ENCODE peak calls at places on chromosomes 1 and 21, in ten cellular contexts. One of them, this sample, is unnamed.
A peak's percentile ranks its signal among the peaks of the same experiment; 100 is the strongest.

GRCh38 chr1:233389867-233390266 is 62.3 kb downstream of the MAP3K21 start:
- DNase-seq in stromal cell of bone marrow: no peak
- DNase-seq in amniotic stem cell: no peak
- DNase-seq in posterior cingulate gyrus: no peak
- DNase-seq in RPMI8226: no peak
- DNase-seq in ACHN: no peak
- DNase-seq in esophagus squamous epithelium: no peak
- DNase-seq in brain microvascular endothelial cell: no peak
- DNase-seq in CD8-positive, alpha-beta memory T cell: no peak
- DNase-seq in HFF-Myc: no peak
- DNase-seq in this sample: no peak

GRCh38 chr1:150272379-150272840 is at the start of gene C1orf54:
- DNase-seq in CD8-positive, alpha-beta memory T cell: no peak
- DNase-seq in esophagus squamous epithelium: no peak
- DNase-seq in ACHN: peak; percentile 27
- DNase-seq in HFF-Myc: no peak
- DNase-seq in RPMI8226: no peak
- DNase-seq in brain microvascular endothelial cell: peak; percentile 64
- DNase-seq in posterior cingulate gyrus: peak; percentile 33
- DNase-seq in stromal cell of bone marrow: peak; percentile 81
- DNase-seq in amniotic stem cell: peak; percentile 43
- DNase-seq in this sample: no peak

GRCh38 chr1:113721010-113721409 is 38.3 kb downstream of the PHTF1 start:
- DNase-seq in HFF-Myc: no peak
- DNase-seq in esophagus squamous epithelium: no peak
- DNase-seq in brain microvascular endothelial cell: no peak
- DNase-seq in ACHN: no peak
- DNase-seq in CD8-positive, alpha-beta memory T cell: no peak
- DNase-seq in stromal cell of bone marrow: no peak
- DNase-seq in amniotic stem cell: no peak
- DNase-seq in RPMI8226: no peak
- DNase-seq in posterior cingulate gyrus: no peak
- DNase-seq in this sample: no peak

GRCh38 chr1:174898102-174898802 is 101.5 kb upstream of the CACYBP start:
- DNase-seq in esophagus squamous epithelium: no peak
- DNase-seq in RPMI8226: no peak
- DNase-seq in CD8-positive, alpha-beta memory T cell: no peak
- DNase-seq in posterior cingulate gyrus: no peak
- DNase-seq in stromal cell of bone marrow: no peak
- DNase-seq in HFF-Myc: no peak
- DNase-seq in ACHN: no peak
- DNase-seq in amniotic stem cell: no peak
- DNase-seq in brain microvascular endothelial cell: no peak
- DNase-seq in this sample: no peak

GRCh38 chr1:42949312-42950145 is 9.1 kb downstream of the SLC2A1 start:
- DNase-seq in ACHN: no peak
- DNase-seq in brain microvascular endothelial cell: no peak
- DNase-seq in esophagus squamous epithelium: no peak
- DNase-seq in RPMI8226: peak; percentile 77
- DNase-seq in posterior cingulate gyrus: no peak
- DNase-seq in stromal cell of bone marrow: no peak
- DNase-seq in amniotic stem cell: no peak
- DNase-seq in CD8-positive, alpha-beta memory T cell: no peak
- DNase-seq in HFF-Myc: no peak
- DNase-seq in this sample: no peak

GRCh38 chr1:147833231-147833840 is 69.3 kb upstream of the GJA8 start:
- DNase-seq in amniotic stem cell: no peak
- DNase-seq in ACHN: no peak
- DNase-seq in CD8-positive, alpha-beta memory T cell: no peak
- DNase-seq in brain microvascular endothelial cell: no peak
- DNase-seq in HFF-Myc: no peak
- DNase-seq in posterior cingulate gyrus: no peak
- DNase-seq in stromal cell of bone marrow: no peak
- DNase-seq in RPMI8226: no peak
- DNase-seq in esophagus squamous epithelium: no peak
- DNase-seq in this sample: no peak

GRCh38 chr1:161182214-161182613 is 4.9 kb upstream of the B4GALT3 start:
- DNase-seq in HFF-Myc: no peak
- DNase-seq in brain microvascular endothelial cell: no peak
- DNase-seq in stromal cell of bone marrow: no peak
- DNase-seq in esophagus squamous epithelium: no peak
- DNase-seq in ACHN: peak; percentile 36
- DNase-seq in amniotic stem cell: no peak
- DNase-seq in CD8-positive, alpha-beta memory T cell: no peak
- DNase-seq in RPMI8226: no peak
- DNase-seq in posterior cingulate gyrus: no peak
- DNase-seq in this sample: no peak

GRCh38 chr1:53625766-53626520 is 113.0 kb downstream of the GLIS1 start:
- DNase-seq in posterior cingulate gyrus: no peak
- DNase-seq in esophagus squamous epithelium: no peak
- DNase-seq in stromal cell of bone marrow: no peak
- DNase-seq in CD8-positive, alpha-beta memory T cell: no peak
- DNase-seq in brain microvascular endothelial cell: no peak
- DNase-seq in RPMI8226: no peak
- DNase-seq in ACHN: no peak
- DNase-seq in amniotic stem cell: no peak
- DNase-seq in HFF-Myc: no peak
- DNase-seq in this sample: peak; percentile 28

GRCh38 chr1:225880210-225880584 is 2.0 kb downstream of the TMEM63A start:
- DNase-seq in RPMI8226: peak; percentile 80
- DNase-seq in posterior cingulate gyrus: peak; percentile 75
- DNase-seq in HFF-Myc: no peak
- DNase-seq in esophagus squamous epithelium: no peak
- DNase-seq in stromal cell of bone marrow: no peak
- DNase-seq in brain microvascular endothelial cell: no peak
- DNase-seq in amniotic stem cell: no peak
- DNase-seq in ACHN: no peak
- DNase-seq in CD8-positive, alpha-beta memory T cell: no peak
- DNase-seq in this sample: no peak

GRCh38 chr1:14925336-14926136 is 228.0 kb upstream of the TMEM51 start:
- DNase-seq in HFF-Myc: no peak
- DNase-seq in brain microvascular endothelial cell: no peak
- DNase-seq in amniotic stem cell: no peak
- DNase-seq in posterior cingulate gyrus: no peak
- DNase-seq in CD8-positive, alpha-beta memory T cell: no peak
- DNase-seq in esophagus squamous epithelium: no peak
- DNase-seq in ACHN: no peak
- DNase-seq in RPMI8226: no peak
- DNase-seq in stromal cell of bone marrow: no peak
- DNase-seq in this sample: no peak

GRCh38 chr1:103106426-103107321 is 1.6 kb downstream of the COL11A1 start:
- DNase-seq in stromal cell of bone marrow: peak; percentile 28
- DNase-seq in CD8-positive, alpha-beta memory T cell: no peak
- DNase-seq in ACHN: peak; percentile 57
- DNase-seq in esophagus squamous epithelium: no peak
- DNase-seq in brain microvascular endothelial cell: peak; percentile 49
- DNase-seq in RPMI8226: peak; percentile 14
- DNase-seq in amniotic stem cell: peak; percentile 28
- DNase-seq in posterior cingulate gyrus: peak; percentile 13
- DNase-seq in HFF-Myc: no peak
- DNase-seq in this sample: peak; percentile 25

GRCh38 chr1:207495816-207496792 is at the start of gene CR1:
- DNase-seq in esophagus squamous epithelium: no peak
- DNase-seq in stromal cell of bone marrow: no peak
- DNase-seq in CD8-positive, alpha-beta memory T cell: no peak
- DNase-seq in HFF-Myc: no peak
- DNase-seq in ACHN: no peak
- DNase-seq in brain microvascular endothelial cell: no peak
- DNase-seq in amniotic stem cell: no peak
- DNase-seq in posterior cingulate gyrus: no peak
- DNase-seq in RPMI8226: peak; percentile 57
- DNase-seq in this sample: no peak

GRCh38 chr1:232568906-232569305 is 61.0 kb downstream of the SIPA1L2 start:
- DNase-seq in HFF-Myc: no peak
- DNase-seq in RPMI8226: no peak
- DNase-seq in ACHN: no peak
- DNase-seq in amniotic stem cell: no peak
- DNase-seq in esophagus squamous epithelium: no peak
- DNase-seq in stromal cell of bone marrow: no peak
- DNase-seq in brain microvascular endothelial cell: no peak
- DNase-seq in posterior cingulate gyrus: no peak
- DNase-seq in CD8-positive, alpha-beta memory T cell: no peak
- DNase-seq in this sample: no peak

GRCh38 chr21:25457411-25457810 is 149.9 kb downstream of the MRPL39 start:
- DNase-seq in ACHN: peak; percentile 68
- DNase-seq in amniotic stem cell: peak; percentile 48
- DNase-seq in RPMI8226: peak; percentile 73
- DNase-seq in HFF-Myc: peak; percentile 4
- DNase-seq in stromal cell of bone marrow: peak; percentile 64
- DNase-seq in esophagus squamous epithelium: no peak
- DNase-seq in brain microvascular endothelial cell: peak; percentile 39
- DNase-seq in posterior cingulate gyrus: no peak
- DNase-seq in CD8-positive, alpha-beta memory T cell: no peak
- DNase-seq in this sample: peak; percentile 47

GRCh38 chr1:21165076-21165475 is 11.6 kb downstream of the EIF4G3 start:
- DNase-seq in HFF-Myc: no peak
- DNase-seq in esophagus squamous epithelium: no peak
- DNase-seq in stromal cell of bone marrow: no peak
- DNase-seq in RPMI8226: no peak
- DNase-seq in CD8-positive, alpha-beta memory T cell: no peak
- DNase-seq in ACHN: no peak
- DNase-seq in brain microvascular endothelial cell: no peak
- DNase-seq in amniotic stem cell: no peak
- DNase-seq in posterior cingulate gyrus: no peak
- DNase-seq in this sample: no peak

GRCh38 chr1:159132271-159132881 is 39.0 kb upstream of the CADM3 start:
- DNase-seq in brain microvascular endothelial cell: peak; percentile 55
- DNase-seq in HFF-Myc: peak; percentile 20
- DNase-seq in amniotic stem cell: peak; percentile 33
- DNase-seq in RPMI8226: peak; percentile 78
- DNase-seq in CD8-positive, alpha-beta memory T cell: peak; percentile 52
- DNase-seq in posterior cingulate gyrus: peak; percentile 62
- DNase-seq in stromal cell of bone marrow: peak; percentile 46
- DNase-seq in ACHN: peak; percentile 66
- DNase-seq in esophagus squamous epithelium: peak; percentile 5
- DNase-seq in this sample: peak; percentile 41

GRCh38 chr1:101995984-101996731 is 568 bp downstream of the OLFM3 start:
- DNase-seq in amniotic stem cell: no peak
- DNase-seq in stromal cell of bone marrow: no peak
- DNase-seq in esophagus squamous epithelium: no peak
- DNase-seq in CD8-positive, alpha-beta memory T cell: no peak
- DNase-seq in RPMI8226: no peak
- DNase-seq in HFF-Myc: no peak
- DNase-seq in posterior cingulate gyrus: peak; percentile 15
- DNase-seq in ACHN: no peak
- DNase-seq in brain microvascular endothelial cell: no peak
- DNase-seq in this sample: no peak

GRCh38 chr21:42227909-42228708 is 9.2 kb downstream of the ABCG1 start:
- DNase-seq in ACHN: peak; percentile 68
- DNase-seq in amniotic stem cell: no peak
- DNase-seq in brain microvascular endothelial cell: peak; percentile 88
- DNase-seq in stromal cell of bone marrow: peak; percentile 74
- DNase-seq in RPMI8226: peak; percentile 97
- DNase-seq in HFF-Myc: peak; percentile 29
- DNase-seq in esophagus squamous epithelium: peak; percentile 77
- DNase-seq in CD8-positive, alpha-beta memory T cell: peak; percentile 93
- DNase-seq in posterior cingulate gyrus: peak; percentile 79
- DNase-seq in this sample: peak; percentile 95

GRCh38 chr1:157932082-157932481 is 61.4 kb upstream of the KIRREL1 start:
- DNase-seq in brain microvascular endothelial cell: no peak
- DNase-seq in HFF-Myc: peak; percentile 4
- DNase-seq in amniotic stem cell: no peak
- DNase-seq in CD8-positive, alpha-beta memory T cell: no peak
- DNase-seq in esophagus squamous epithelium: no peak
- DNase-seq in stromal cell of bone marrow: peak; percentile 6
- DNase-seq in posterior cingulate gyrus: no peak
- DNase-seq in RPMI8226: no peak
- DNase-seq in ACHN: peak; percentile 17
- DNase-seq in this sample: peak; percentile 35

GRCh38 chr1:94543003-94543402 is 1.4 kb upstream of the F3 start:
- DNase-seq in RPMI8226: no peak
- DNase-seq in HFF-Myc: no peak
- DNase-seq in brain microvascular endothelial cell: no peak
- DNase-seq in ACHN: no peak
- DNase-seq in posterior cingulate gyrus: no peak
- DNase-seq in stromal cell of bone marrow: peak; percentile 22
- DNase-seq in CD8-positive, alpha-beta memory T cell: no peak
- DNase-seq in amniotic stem cell: no peak
- DNase-seq in esophagus squamous epithelium: no peak
- DNase-seq in this sample: peak; percentile 47

GRCh38 chr1:32893198-32894018 is 7.1 kb downstream of the HPCA start:
- DNase-seq in HFF-Myc: no peak
- DNase-seq in amniotic stem cell: no peak
- DNase-seq in CD8-positive, alpha-beta memory T cell: no peak
- DNase-seq in posterior cingulate gyrus: peak; percentile 62
- DNase-seq in esophagus squamous epithelium: no peak
- DNase-seq in stromal cell of bone marrow: no peak
- DNase-seq in brain microvascular endothelial cell: no peak
- DNase-seq in RPMI8226: peak; percentile 38
- DNase-seq in ACHN: peak; percentile 69
- DNase-seq in this sample: no peak

GRCh38 chr21:37790905-37791304 is 125.4 kb downstream of the KCNJ6 start:
- DNase-seq in posterior cingulate gyrus: no peak
- DNase-seq in brain microvascular endothelial cell: no peak
- DNase-seq in HFF-Myc: no peak
- DNase-seq in ACHN: no peak
- DNase-seq in stromal cell of bone marrow: no peak
- DNase-seq in RPMI8226: no peak
- DNase-seq in amniotic stem cell: no peak
- DNase-seq in esophagus squamous epithelium: no peak
- DNase-seq in CD8-positive, alpha-beta memory T cell: no peak
- DNase-seq in this sample: no peak

GRCh38 chr1:243325305-243325890 is 69.6 kb downstream of the SDCCAG8 start:
- DNase-seq in stromal cell of bone marrow: peak; percentile 30
- DNase-seq in brain microvascular endothelial cell: peak; percentile 66
- DNase-seq in amniotic stem cell: peak; percentile 13
- DNase-seq in CD8-positive, alpha-beta memory T cell: no peak
- DNase-seq in esophagus squamous epithelium: no peak
- DNase-seq in RPMI8226: peak; percentile 39
- DNase-seq in posterior cingulate gyrus: no peak
- DNase-seq in ACHN: peak; percentile 71
- DNase-seq in HFF-Myc: peak; percentile 42
- DNase-seq in this sample: peak; percentile 53

GRCh38 chr1:33280091-33280661 is 23.9 kb downstream of the ZNF362 start:
- DNase-seq in amniotic stem cell: no peak
- DNase-seq in CD8-positive, alpha-beta memory T cell: no peak
- DNase-seq in esophagus squamous epithelium: no peak
- DNase-seq in ACHN: no peak
- DNase-seq in stromal cell of bone marrow: no peak
- DNase-seq in posterior cingulate gyrus: no peak
- DNase-seq in HFF-Myc: no peak
- DNase-seq in RPMI8226: no peak
- DNase-seq in brain microvascular endothelial cell: no peak
- DNase-seq in this sample: no peak

GRCh38 chr1:164578474-164579200 is 19.7 kb downstream of the PBX1 start:
- DNase-seq in esophagus squamous epithelium: no peak
- DNase-seq in RPMI8226: peak; percentile 68
- DNase-seq in brain microvascular endothelial cell: no peak
- DNase-seq in amniotic stem cell: no peak
- DNase-seq in stromal cell of bone marrow: no peak
- DNase-seq in CD8-positive, alpha-beta memory T cell: no peak
- DNase-seq in posterior cingulate gyrus: no peak
- DNase-seq in HFF-Myc: no peak
- DNase-seq in ACHN: no peak
- DNase-seq in this sample: no peak

GRCh38 chr1:231390071-231390470 is 32.0 kb downstream of the EGLN1 start:
- DNase-seq in brain microvascular endothelial cell: peak; percentile 37
- DNase-seq in stromal cell of bone marrow: no peak
- DNase-seq in posterior cingulate gyrus: no peak
- DNase-seq in CD8-positive, alpha-beta memory T cell: no peak
- DNase-seq in RPMI8226: no peak
- DNase-seq in HFF-Myc: no peak
- DNase-seq in ACHN: peak; percentile 27
- DNase-seq in esophagus squamous epithelium: no peak
- DNase-seq in amniotic stem cell: no peak
- DNase-seq in this sample: no peak

GRCh38 chr21:39705849-39706248 is 39.1 kb upstream of the IGSF5 start:
- DNase-seq in HFF-Myc: no peak
- DNase-seq in posterior cingulate gyrus: no peak
- DNase-seq in CD8-positive, alpha-beta memory T cell: no peak
- DNase-seq in esophagus squamous epithelium: no peak
- DNase-seq in amniotic stem cell: peak; percentile 16
- DNase-seq in stromal cell of bone marrow: no peak
- DNase-seq in RPMI8226: no peak
- DNase-seq in ACHN: peak; percentile 15
- DNase-seq in brain microvascular endothelial cell: no peak
- DNase-seq in this sample: no peak

GRCh38 chr1:174023438-174023837 is 1.3 kb upstream of the RC3H1 start:
- DNase-seq in stromal cell of bone marrow: no peak
- DNase-seq in amniotic stem cell: no peak
- DNase-seq in brain microvascular endothelial cell: peak; percentile 23
- DNase-seq in HFF-Myc: no peak
- DNase-seq in esophagus squamous epithelium: no peak
- DNase-seq in ACHN: peak; percentile 31
- DNase-seq in posterior cingulate gyrus: no peak
- DNase-seq in CD8-positive, alpha-beta memory T cell: no peak
- DNase-seq in RPMI8226: no peak
- DNase-seq in this sample: peak; percentile 21